ENCODE peak calls at places on chromosomes 4 and X, in nine cellular contexts. B, I, H, N, M, E, R, A and K are unnamed samples.

GRCh38 chr4:152735302-152735917 is 44.1 kb downstream of the TIGD4 start:
- DNase-seq in B (peak), I (no peak), H (no peak), N (peak), M (no peak), E (no peak), R (no peak), A (no peak), K (no peak)

GRCh38 chrX:110097920-110098319 is 95.0 kb downstream of the TMEM164 start:
- DNase-seq in B (no peak), I (no peak), H (no peak), N (no peak), M (no peak), E (no peak), R (no peak), A (no peak), K (no peak)

GRCh38 chr4:125961626-125962025 is 646.9 kb downstream of the FAT4 start:
- DNase-seq in B (no peak), I (no peak), H (no peak), N (no peak), M (no peak), E (no peak), R (no peak), A (no peak), K (no peak)

GRCh38 chrX:115233497-115234219 is at the start of gene LRCH2:
- DNase-seq in B (no peak), I (peak), H (peak), N (no peak), M (no peak), E (no peak), R (no peak), A (peak), K (no peak)

GRCh38 chr4:121951570-121952110 is at the start of gene TRPC3:
- DNase-seq in B (no peak), I (peak), H (peak), N (peak), M (peak), E (peak), R (peak), A (no peak), K (no peak)

GRCh38 chr4:106583108-106583507 is 214.5 kb upstream of the GIMD1 start:
- DNase-seq in B (no peak), I (no peak), H (no peak), N (no peak), M (no peak), E (no peak), R (no peak), A (no peak), K (no peak)

GRCh38 chr4:77035153-77035552 is 40.6 kb downstream of the CCNI start:
- DNase-seq in B (no peak), I (no peak), H (no peak), N (no peak), M (no peak), E (no peak), R (no peak), A (no peak), K (no peak)

GRCh38 chr4:76754439-76754838 is 143.5 kb downstream of the SOWAHB start:
- DNase-seq in B (no peak), I (no peak), H (no peak), N (no peak), M (no peak), E (no peak), R (no peak), A (no peak), K (no peak)

GRCh38 chrX:36422368-36422767 is 502.8 kb downstream of the CFAP47 start:
- DNase-seq in B (no peak), I (no peak), H (no peak), N (no peak), M (no peak), E (no peak), R (no peak), A (no peak), K (no peak)

GRCh38 chr4:67558493-67558892 is at the start of gene STAP1:
- DNase-seq in B (no peak), I (no peak), H (no peak), N (peak), M (no peak), E (no peak), R (peak), A (no peak), K (no peak)

GRCh38 chrX:53403535-53403934 is 18.9 kb downstream of the SMC1A start:
- DNase-seq in B (no peak), I (no peak), H (no peak), N (no peak), M (no peak), E (no peak), R (no peak), A (no peak), K (peak)

GRCh38 chr4:71520308-71520707 is 181.5 kb downstream of the SLC4A4 start:
- DNase-seq in B (no peak), I (no peak), H (no peak), N (no peak), M (no peak), E (no peak), R (no peak), A (no peak), K (no peak)

GRCh38 chr4:56468097-56468422 is 643 bp downstream of the SRP72 start:
- DNase-seq in B (peak), I (no peak), H (peak), N (no peak), M (peak), E (peak), R (peak), A (peak), K (peak)

GRCh38 chrX:9670136-9670905 is 95.3 kb downstream of the GPR143 start:
- DNase-seq in B (no peak), I (no peak), H (no peak), N (no peak), M (no peak), E (no peak), R (no peak), A (no peak), K (no peak)

DNA sequence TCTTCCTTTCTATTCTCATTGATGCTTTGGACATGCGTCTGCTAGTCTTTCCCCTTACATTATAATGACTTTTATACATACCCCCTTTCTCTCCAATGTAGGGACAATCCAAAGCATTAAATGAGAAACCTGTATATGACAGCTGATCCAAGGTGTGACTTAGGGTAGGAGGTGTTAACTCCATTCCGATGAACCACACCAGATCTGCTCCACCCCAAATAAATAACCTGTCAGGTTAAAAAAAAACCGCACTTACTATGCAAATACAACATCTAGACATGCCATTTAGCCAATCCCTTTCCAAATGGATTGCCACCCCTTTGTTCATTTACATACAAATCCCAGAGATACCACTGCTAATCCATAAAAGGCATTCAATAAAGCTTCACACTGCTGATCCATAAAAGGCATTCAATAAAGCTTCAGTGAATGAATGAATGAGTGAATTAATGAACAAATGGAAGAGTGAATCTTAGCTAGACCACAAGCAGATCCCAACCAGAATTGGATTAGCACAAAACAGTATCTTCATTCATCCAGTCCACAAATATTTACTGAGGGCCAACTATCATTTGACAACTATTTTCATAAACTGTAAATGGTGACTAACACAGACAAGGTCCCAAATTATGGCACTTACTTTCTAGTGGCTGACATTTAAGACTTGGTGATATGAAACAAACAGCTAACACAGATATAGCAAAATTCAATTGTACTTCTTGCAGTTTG is 158.9 kb upstream of the MAP3K15 start:
- DNase-seq in B (no peak), I (no peak), H (no peak), N (no peak), M (no peak), E (no peak), R (no peak), A (no peak), K (no peak)
- H3K4me3 ChIP-seq in B (no peak), I (no peak), H (no peak), N (no peak), M (no peak), E (no peak), R (no peak), A (no peak), K (no peak)

DNA sequence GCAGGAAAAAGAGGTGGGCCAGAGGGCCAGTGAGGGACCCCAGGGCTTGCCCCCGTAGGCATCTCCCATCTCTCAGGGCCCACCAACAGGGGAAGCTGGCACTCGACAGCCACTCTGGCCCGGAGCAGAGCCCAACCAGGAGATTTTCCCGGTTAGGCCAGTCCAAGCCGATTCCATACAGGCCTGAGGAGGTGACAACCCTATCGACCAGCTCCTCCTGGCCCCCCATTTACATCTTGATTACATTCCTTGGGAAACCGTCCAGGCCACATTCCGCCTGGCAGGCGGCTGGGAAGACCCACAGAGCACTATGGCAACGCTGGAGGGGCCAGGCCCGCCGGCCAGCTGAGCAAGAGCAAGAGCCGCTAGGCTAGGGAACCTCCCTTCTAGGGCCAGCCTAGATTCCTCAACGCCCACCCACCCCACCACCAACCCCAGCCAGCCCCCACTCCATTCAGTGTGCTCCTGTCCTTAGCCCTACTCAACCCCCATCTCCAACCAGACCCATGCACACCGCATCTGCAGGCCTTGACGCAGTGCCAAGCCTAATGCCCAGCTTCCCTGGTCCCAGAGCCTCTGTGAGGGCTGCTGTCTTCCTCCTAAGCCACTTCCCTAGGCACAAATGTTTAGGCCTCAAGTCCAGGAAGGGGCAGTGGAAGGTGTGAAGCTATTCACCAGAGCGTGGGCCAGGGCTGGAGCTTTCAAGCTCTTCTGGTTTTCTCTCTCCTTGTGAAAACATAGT is 161.2 kb downstream of the EFNB1 start:
- DNase-seq in B (no peak), I (peak), H (peak), N (no peak), M (peak), E (peak), R (no peak), A (no peak), K (no peak)
- TF ChIP-seq CTCF in B (no peak), I (no peak), H (no peak), N (no peak), M (no peak), E (no peak), R (no peak), A (no peak), K (no peak)

GRCh38 chrX:130120746-130121504 is 10.6 kb upstream of the ELF4 start:
- DNase-seq in B (peak), I (peak), H (peak), N (peak), M (peak), E (peak), R (peak), A (peak), K (peak)
- TF ChIP-seq POLR2A in B (no peak), I (no peak), H (no peak), N (no peak), M (no peak), E (no peak), R (no peak), A (no peak), K (no peak)

GRCh38 chr4:706834-707598 is 1.4 kb downstream of the PCGF3 start:
- DNase-seq in B (no peak), I (no peak), H (no peak), N (no peak), M (no peak), E (no peak), R (no peak), A (no peak), K (no peak)
- H3K4me3 ChIP-seq in B (peak), I (peak), H (no peak), N (peak), M (no peak), E (peak), R (peak), A (peak), K (no peak)

GRCh38 chrX:12965390-12965940 is 9.4 kb upstream of the TMSB4X start:
- DNase-seq in B (no peak), I (no peak), H (no peak), N (no peak), M (no peak), E (no peak), R (no peak), A (no peak), K (peak)

GRCh38 chrX:12962041-12962504 is 12.8 kb upstream of the TMSB4X start:
- DNase-seq in B (no peak), I (no peak), H (no peak), N (no peak), M (no peak), E (no peak), R (no peak), A (peak), K (peak)

GRCh38 chrX:12958461-12958860 is 16.4 kb upstream of the TMSB4X start:
- DNase-seq in B (no peak), I (no peak), H (no peak), N (no peak), M (no peak), E (no peak), R (no peak), A (no peak), K (no peak)

GRCh38 chrX:12958059-12958458 is 16.9 kb upstream of the TMSB4X start:
- DNase-seq in B (no peak), I (no peak), H (no peak), N (no peak), M (no peak), E (no peak), R (no peak), A (no peak), K (no peak)

DNA sequence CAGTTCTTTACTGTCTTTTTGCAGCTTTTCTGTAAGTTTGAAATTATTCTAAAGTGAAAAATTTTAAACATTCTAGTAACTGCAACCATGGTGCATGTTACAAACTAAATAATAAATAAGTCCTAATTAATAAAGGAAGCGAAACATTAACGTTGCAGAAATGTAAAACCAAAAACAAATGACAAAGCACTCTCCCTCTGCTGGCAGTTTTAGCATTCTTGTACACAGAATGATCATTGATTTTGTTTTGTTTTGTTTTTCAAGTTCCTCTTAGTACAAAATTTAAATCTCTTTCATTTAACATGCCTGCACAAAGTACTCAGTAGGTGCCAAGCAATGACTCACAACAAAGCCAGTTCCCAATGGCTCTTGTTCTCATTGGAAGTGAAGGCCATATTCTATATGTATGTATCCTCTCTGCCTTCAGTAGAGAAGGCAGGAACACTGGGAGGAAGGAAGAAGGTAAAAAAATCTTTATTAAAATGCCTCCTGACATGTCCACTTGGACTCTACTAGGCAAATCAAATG is 13.7 kb upstream of the TMSB4X start:
- DNase-seq in B (no peak), I (no peak), H (no peak), N (no peak), M (no peak), E (no peak), R (no peak), A (no peak), K (no peak)
- TF ChIP-seq CTCF in B (no peak), I (no peak), H (no peak), N (no peak), M (no peak), E (no peak), R (peak), A (no peak), K (no peak)

GRCh38 chr4:110195561-110196205 is 2.7 kb downstream of the ELOVL6 start:
- DNase-seq in B (peak), I (no peak), H (no peak), N (peak), M (no peak), E (no peak), R (peak), A (no peak), K (no peak)
- TF ChIP-seq POLR2A in B (no peak), I (no peak), H (no peak), N (no peak), M (no peak), E (no peak), R (no peak), A (no peak), K (no peak)

DNA sequence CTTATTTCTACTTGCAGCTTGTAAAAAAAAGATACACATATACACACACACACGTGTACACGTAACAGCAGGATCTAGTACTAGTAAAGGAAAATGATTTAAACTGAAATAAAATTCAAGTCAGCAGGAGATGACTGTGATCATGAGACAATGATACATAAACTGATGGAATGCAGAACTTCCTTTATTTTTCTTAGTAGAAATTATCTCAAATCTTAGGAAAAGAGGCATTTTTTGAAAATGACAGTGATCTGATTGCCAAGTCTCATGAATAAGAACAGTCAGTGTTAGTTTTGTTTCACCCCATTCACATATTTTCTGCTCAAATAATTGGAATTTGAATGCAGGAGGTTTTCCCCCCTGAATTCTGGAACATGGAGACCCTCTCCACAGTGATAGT is 11.2 kb downstream of the APBB2 start:
- DNase-seq in B (no peak), I (no peak), H (no peak), N (no peak), M (no peak), E (no peak), R (no peak), A (no peak), K (no peak)
- H3K4me3 ChIP-seq in B (no peak), I (no peak), H (no peak), N (no peak), M (no peak), E (no peak), R (no peak), A (no peak), K (no peak)

GRCh38 chrX:127038065-127038464 is 218.5 kb downstream of the PRR32 start:
- DNase-seq in B (no peak), I (no peak), H (no peak), N (peak), M (no peak), E (no peak), R (no peak), A (no peak), K (no peak)
- TF ChIP-seq CTCF in B (no peak), I (peak), H (no peak), N (peak), M (no peak), E (no peak), R (no peak), A (no peak), K (no peak)

DNA sequence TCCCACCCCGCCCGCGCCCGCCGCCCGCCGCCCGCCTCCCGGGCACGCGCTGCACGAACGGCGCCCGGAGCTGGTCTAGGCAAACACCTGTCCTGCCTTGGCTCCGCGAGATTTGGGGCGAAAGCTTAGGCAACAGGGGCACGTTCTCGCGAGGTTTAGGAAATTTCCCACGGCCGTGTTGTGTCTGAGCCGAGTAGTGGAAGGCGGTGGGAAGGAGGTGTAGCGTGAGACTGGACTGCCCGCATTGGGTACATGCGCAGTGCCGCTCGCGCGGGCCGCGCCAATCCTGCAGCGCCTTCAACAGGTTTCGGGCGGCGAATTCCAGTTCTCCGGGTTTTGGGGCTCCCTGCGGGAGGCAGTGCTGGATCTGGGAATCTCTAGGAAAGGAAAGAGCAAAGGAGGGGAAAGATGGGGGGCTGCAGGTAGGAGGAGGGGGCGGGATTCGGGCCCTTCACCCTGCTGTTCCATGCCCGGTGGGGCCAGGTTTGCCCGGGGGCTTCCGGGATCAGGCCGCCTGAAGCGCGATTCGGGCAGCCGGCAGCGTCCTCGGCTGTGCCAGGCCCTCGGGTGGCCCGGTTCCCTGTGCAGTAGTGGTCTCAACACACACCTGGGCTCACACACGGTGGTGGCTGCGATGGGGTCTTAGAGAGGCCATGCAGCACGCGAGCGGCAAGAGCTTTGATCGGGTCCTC is 1.2 kb upstream of the RBPJ start:
- DNase-seq in B (peak), I (peak), H (peak), N (peak), M (peak), E (peak), R (peak), A (peak), K (peak)
- TF ChIP-seq POLR2A in B (no peak), I (no peak), H (peak), N (peak), M (peak), E (no peak), R (peak), A (peak), K (no peak)